ENCODE peak calls at places on chromosomes 1 and 21, in five cellular contexts. E, H, D, G and Y are unnamed samples.

GRCh38 chr1:199422206-199422605 is 605.3 kb upstream of the NR5A2 start:
- DNase-seq in H (peak), E (no peak), D (no peak), G (peak), Y (no peak)

GRCh38 chr21:45971487-45972352 is 9.8 kb upstream of the COL6A1 start:
- DNase-seq in E (no peak), H (peak), G (no peak), D (peak), Y (no peak)

GRCh38 chr1:231612393-231613089 is 14.0 kb upstream of the DISC1 start:
- DNase-seq in D (peak), H (no peak), E (no peak), G (no peak), Y (no peak)

GRCh38 chr1:243281672-243282071 is 25.8 kb downstream of the SDCCAG8 start:
- DNase-seq in E (no peak), D (no peak), H (no peak), G (no peak), Y (no peak)

GRCh38 chr1:211920141-211920572 is 89.6 kb upstream of the LPGAT1 start:
- DNase-seq in H (peak), G (no peak), E (no peak), D (no peak), Y (no peak)

GRCh38 chr1:222459652-222460051 is 88.3 kb downstream of the HHIPL2 start:
- DNase-seq in G (no peak), H (no peak), D (no peak), E (no peak), Y (no peak)

GRCh38 chr1:6724517-6725141 is 23.0 kb upstream of the DNAJC11 start:
- DNase-seq in E (no peak), D (no peak), H (peak), G (peak), Y (no peak)

GRCh38 chr1:145959333-145959732 is 1.5 kb upstream of the LIX1L start:
- DNase-seq in D (no peak), E (no peak), G (no peak), H (no peak), Y (no peak)

GRCh38 chr1:203937678-203938330 is 76.4 kb downstream of the SNRPE start:
- DNase-seq in G (no peak), D (no peak), E (no peak), H (no peak), Y (no peak)

GRCh38 chr1:151457911-151458882 is 1.1 kb downstream of the POGZ start:
- DNase-seq in E (peak), H (peak), G (peak), D (peak), Y (peak)

GRCh38 chr1:236027096-236027495 is 37.8 kb downstream of the NID1 start:
- DNase-seq in E (no peak), H (no peak), G (no peak), D (no peak), Y (no peak)

GRCh38 chr21:27480841-27481261 is 514.0 kb upstream of the ADAMTS5 start:
- DNase-seq in G (no peak), H (peak), D (no peak), E (no peak), Y (no peak)

GRCh38 chr1:192812420-192813209 is 3.8 kb downstream of the RGS2 start:
- DNase-seq in H (no peak), E (no peak), G (no peak), D (no peak), Y (no peak)

GRCh38 chr1:91570105-91570448 is 69.4 kb downstream of the CDC7 start:
- DNase-seq in E (no peak), H (no peak), D (no peak), G (no peak), Y (no peak)
- H3K27ac ChIP-seq in E (peak), H (peak), D (peak), G (peak), Y (no peak)

GRCh38 chr1:24737368-24738117 is 7.7 kb upstream of the CLIC4 start:
- DNase-seq in G (no peak), E (peak), D (no peak), H (no peak), Y (no peak)

GRCh38 chr1:24735619-24736375 is 9.4 kb upstream of the CLIC4 start:
- DNase-seq in H (peak), G (no peak), E (no peak), D (no peak), Y (no peak)

GRCh38 chr1:24739241-24739640 is 6.0 kb upstream of the CLIC4 start:
- DNase-seq in G (no peak), H (no peak), E (peak), D (no peak), Y (no peak)

DNA sequence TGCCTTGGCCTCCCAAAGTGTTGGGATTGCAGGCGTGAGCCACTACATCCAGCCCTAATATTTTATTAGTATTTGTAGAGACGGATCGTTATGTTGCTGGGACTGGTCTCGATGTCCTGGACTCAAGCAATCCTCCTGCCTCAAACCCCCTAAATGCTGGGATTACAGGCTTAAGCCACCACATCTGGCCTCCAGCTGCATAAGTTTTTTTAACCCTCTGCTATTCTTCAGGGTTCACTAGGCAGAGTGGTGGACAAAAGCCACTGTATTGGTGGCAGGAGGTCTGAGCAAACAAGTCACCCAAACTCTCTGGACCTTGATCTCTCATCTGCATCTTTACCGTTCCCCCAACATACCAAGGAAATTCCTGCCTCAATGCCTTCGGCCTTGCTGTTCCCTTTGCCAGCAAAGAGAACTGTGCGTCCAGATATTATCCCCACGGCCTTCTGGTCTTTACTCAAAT is 10.1 kb upstream of the CLIC4 start:
- DNase-seq in H (no peak), D (no peak), E (no peak), G (no peak), Y (no peak)
- H3K27ac ChIP-seq in H (peak), D (peak), E (peak), G (no peak), Y (peak)

GRCh38 chr21:25752389-25752788 is 17.6 kb downstream of the GABPA start:
- DNase-seq in H (no peak), E (no peak), G (no peak), D (no peak), Y (no peak)
- H3K27ac ChIP-seq in H (no peak), E (no peak), G (no peak), D (no peak), Y (no peak)

DNA sequence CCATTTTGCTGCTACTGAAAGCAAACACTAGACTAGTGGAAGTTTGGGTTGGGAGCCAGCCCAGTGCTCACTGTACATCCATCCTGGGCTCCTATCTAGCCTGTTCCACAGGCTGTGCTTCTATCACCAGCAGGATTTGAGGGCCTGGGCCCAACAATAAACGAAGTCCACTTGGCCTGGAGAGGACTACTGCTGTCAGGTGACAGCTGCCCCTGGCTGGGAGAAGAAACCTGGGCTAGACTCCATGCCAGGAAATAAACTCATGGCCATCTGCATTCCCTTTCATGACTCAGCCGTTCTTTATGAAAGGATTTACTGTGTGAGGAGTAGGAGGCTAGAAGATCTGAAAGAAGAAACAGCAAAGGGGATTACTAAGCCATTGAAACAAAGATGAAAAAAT is 35.5 kb downstream of the COLGALT2 start:
- DNase-seq in G (peak), E (no peak), H (peak), D (no peak), Y (peak)
- H3K27ac ChIP-seq in G (no peak), E (no peak), H (peak), D (no peak), Y (peak)